ENCODE peak calls at places on chromosomes 11 and 22, in five cellular contexts. One of them, this sample, is unnamed.

GRCh38 chr11:128862913-128863660 is 4.0 kb downstream of the KCNJ1 start:
- DNase-seq in AG09319: peak; percentile 48
- DNase-seq in left lung: no peak
- DNase-seq in SW 1271: no peak
- DNase-seq in keratinocyte: no peak
- DNase-seq in this sample: no peak

GRCh38 chr22:23225337-23225723 is 45.0 kb downstream of the BCR start:
- DNase-seq in SW 1271: no peak
- DNase-seq in left lung: no peak
- DNase-seq in AG09319: no peak
- DNase-seq in keratinocyte: no peak
- DNase-seq in this sample: no peak

GRCh38 chr11:133898031-133898769 is 52.9 kb upstream of the SPATA19 start:
- DNase-seq in SW 1271: no peak
- DNase-seq in AG09319: no peak
- DNase-seq in keratinocyte: no peak
- DNase-seq in left lung: no peak
- DNase-seq in this sample: no peak

GRCh38 chr11:23112390-23112789 is 252.1 kb upstream of the CCDC179 start:
- DNase-seq in left lung: no peak
- DNase-seq in keratinocyte: no peak
- DNase-seq in SW 1271: no peak
- DNase-seq in AG09319: no peak
- DNase-seq in this sample: no peak

GRCh38 chr11:64870893-64871849 is 7.2 kb downstream of the EHD1 start:
- DNase-seq in SW 1271: no peak
- DNase-seq in left lung: peak; percentile 74
- DNase-seq in keratinocyte: no peak
- DNase-seq in AG09319: no peak
- DNase-seq in this sample: no peak

GRCh38 chr22:45329536-45329936 is 19.8 kb downstream of the FAM118A start:
- DNase-seq in SW 1271: no peak
- DNase-seq in AG09319: no peak
- DNase-seq in left lung: peak; percentile 53
- DNase-seq in keratinocyte: no peak
- DNase-seq in this sample: no peak

GRCh38 chr11:66011785-66012303 is at the start of gene CST6:
- DNase-seq in left lung: peak; percentile 82
- DNase-seq in AG09319: no peak
- DNase-seq in keratinocyte: no peak
- DNase-seq in SW 1271: no peak
- DNase-seq in this sample: no peak

GRCh38 chr11:78110830-78111229 is 28.6 kb downstream of the ALG8 start:
- DNase-seq in keratinocyte: no peak
- DNase-seq in SW 1271: no peak
- DNase-seq in AG09319: no peak
- DNase-seq in left lung: no peak
- DNase-seq in this sample: no peak

GRCh38 chr11:69541501-69542313 is 60.2 kb downstream of the LINC01488 start:
- DNase-seq in AG09319: no peak
- DNase-seq in left lung: no peak
- DNase-seq in SW 1271: no peak
- DNase-seq in keratinocyte: no peak
- DNase-seq in this sample: no peak

GRCh38 chr11:20010106-20010860 is 150.0 kb downstream of the DBX1 start:
- DNase-seq in keratinocyte: no peak
- DNase-seq in left lung: no peak
- DNase-seq in AG09319: no peak
- DNase-seq in SW 1271: no peak
- DNase-seq in this sample: no peak

GRCh38 chr22:43152001-43152354 is 619 bp downstream of the TSPO start:
- DNase-seq in keratinocyte: no peak
- DNase-seq in left lung: no peak
- DNase-seq in SW 1271: no peak
- DNase-seq in AG09319: no peak
- DNase-seq in this sample: no peak

GRCh38 chr22:27531782-27532530 is 269.6 kb downstream of the MN1 start:
- DNase-seq in SW 1271: no peak
- DNase-seq in keratinocyte: no peak
- DNase-seq in AG09319: peak; percentile 7
- DNase-seq in left lung: no peak
- DNase-seq in this sample: no peak

GRCh38 chr22:29581799-29582198 is 886 bp upstream of the NIPSNAP1 start:
- DNase-seq in AG09319: no peak
- DNase-seq in SW 1271: no peak
- DNase-seq in keratinocyte: no peak
- DNase-seq in left lung: no peak
- DNase-seq in this sample: no peak

GRCh38 chr11:19975414-19975990 is 184.8 kb downstream of the DBX1 start:
- DNase-seq in keratinocyte: no peak
- DNase-seq in AG09319: no peak
- DNase-seq in SW 1271: no peak
- DNase-seq in left lung: no peak
- DNase-seq in this sample: no peak

GRCh38 chr11:16001899-16002426 is 354.4 kb downstream of the SOX6 start:
- DNase-seq in SW 1271: no peak
- DNase-seq in left lung: no peak
- DNase-seq in keratinocyte: peak; percentile 19
- DNase-seq in AG09319: peak; percentile 83
- DNase-seq in this sample: no peak

GRCh38 chr11:134725211-134725610 is 313.2 kb upstream of the B3GAT1 start:
- DNase-seq in keratinocyte: no peak
- DNase-seq in left lung: no peak
- DNase-seq in AG09319: no peak
- DNase-seq in SW 1271: no peak
- DNase-seq in this sample: no peak

GRCh38 chr11:105975128-105975527 is 46.9 kb downstream of the MSANTD4 start:
- DNase-seq in SW 1271: no peak
- DNase-seq in AG09319: no peak
- DNase-seq in keratinocyte: no peak
- DNase-seq in left lung: no peak
- DNase-seq in this sample: no peak

GRCh38 chr11:120112174-120112796 is 25.6 kb downstream of the TRIM29 start:
- DNase-seq in left lung: peak; percentile 24
- DNase-seq in keratinocyte: no peak
- DNase-seq in AG09319: no peak
- DNase-seq in SW 1271: no peak
- DNase-seq in this sample: no peak

GRCh38 chr11:33133761-33134160 is 27.5 kb downstream of the CSTF3 start:
- DNase-seq in keratinocyte: no peak
- DNase-seq in AG09319: no peak
- DNase-seq in left lung: no peak
- DNase-seq in SW 1271: no peak
- DNase-seq in this sample: no peak

GRCh38 chr11:34605481-34606325 is 15.2 kb upstream of the EHF start:
- DNase-seq in SW 1271: no peak
- DNase-seq in left lung: no peak
- DNase-seq in AG09319: no peak
- DNase-seq in keratinocyte: no peak
- DNase-seq in this sample: no peak

GRCh38 chr22:49354516-49355205 is 473.0 kb downstream of the BRD1 start:
- DNase-seq in AG09319: no peak
- DNase-seq in keratinocyte: no peak
- DNase-seq in SW 1271: no peak
- DNase-seq in left lung: no peak
- DNase-seq in this sample: no peak

GRCh38 chr22:17106161-17106784 is 14.9 kb downstream of the TMEM121B start:
- DNase-seq in AG09319: no peak
- DNase-seq in SW 1271: no peak
- DNase-seq in left lung: peak; percentile 80
- DNase-seq in keratinocyte: no peak
- DNase-seq in this sample: no peak

GRCh38 chr11:14374922-14375630 is 16.1 kb upstream of the RRAS2 start:
- DNase-seq in SW 1271: no peak
- DNase-seq in AG09319: no peak
- DNase-seq in keratinocyte: no peak
- DNase-seq in left lung: no peak
- DNase-seq in this sample: no peak

GRCh38 chr11:99199336-99199735 is 178.6 kb downstream of the CNTN5 start:
- DNase-seq in left lung: no peak
- DNase-seq in keratinocyte: no peak
- DNase-seq in SW 1271: no peak
- DNase-seq in AG09319: no peak
- DNase-seq in this sample: no peak

GRCh38 chr22:20000246-20001081 is 16.2 kb downstream of the ARVCF start:
- DNase-seq in SW 1271: no peak
- DNase-seq in left lung: peak; percentile 62
- DNase-seq in AG09319: no peak
- DNase-seq in keratinocyte: no peak
- DNase-seq in this sample: no peak

GRCh38 chr11:133134561-133135173 is 397.6 kb downstream of the OPCML start:
- DNase-seq in keratinocyte: peak; percentile 7
- DNase-seq in left lung: no peak
- DNase-seq in SW 1271: no peak
- DNase-seq in AG09319: no peak
- DNase-seq in this sample: no peak

GRCh38 chr11:60902625-60903024 is 3.8 kb downstream of the PRPF19 start:
- DNase-seq in SW 1271: no peak
- DNase-seq in keratinocyte: no peak
- DNase-seq in left lung: no peak
- DNase-seq in AG09319: no peak
- DNase-seq in this sample: no peak

GRCh38 chr11:6604081-6604626 is 580 bp downstream of the ILK start:
- DNase-seq in SW 1271: no peak
- DNase-seq in AG09319: peak; percentile 36
- DNase-seq in keratinocyte: no peak
- DNase-seq in left lung: no peak
- DNase-seq in this sample: peak; percentile 51

GRCh38 chr11:67670316-67671210 is 3.9 kb downstream of the ALDH3B2 start:
- DNase-seq in left lung: no peak
- DNase-seq in keratinocyte: no peak
- DNase-seq in SW 1271: no peak
- DNase-seq in AG09319: no peak
- DNase-seq in this sample: no peak

GRCh38 chr22:24510694-24511625 is 15.8 kb downstream of the UPB1 start:
- DNase-seq in SW 1271: no peak
- DNase-seq in keratinocyte: no peak
- DNase-seq in left lung: no peak
- DNase-seq in AG09319: peak; percentile 24
- DNase-seq in this sample: no peak

GRCh38 chr11:1211838-1212237 is 11.0 kb upstream of the MUC5B start:
- DNase-seq in keratinocyte: no peak
- DNase-seq in left lung: no peak
- DNase-seq in SW 1271: no peak
- DNase-seq in AG09319: no peak
- DNase-seq in this sample: no peak

GRCh38 chr22:27349456-27349855 is 452.1 kb downstream of the MN1 start:
- DNase-seq in AG09319: no peak
- DNase-seq in left lung: no peak
- DNase-seq in keratinocyte: no peak
- DNase-seq in SW 1271: no peak
- DNase-seq in this sample: no peak

GRCh38 chr11:68843052-68843561 is 1.4 kb upstream of the CPT1A start:
- DNase-seq in left lung: no peak
- DNase-seq in AG09319: no peak
- DNase-seq in SW 1271: no peak
- DNase-seq in keratinocyte: no peak
- DNase-seq in this sample: peak; percentile 46

GRCh38 chr11:17197431-17197898 is 10.3 kb downstream of the PIK3C2A start:
- DNase-seq in AG09319: no peak
- DNase-seq in SW 1271: no peak
- DNase-seq in left lung: no peak
- DNase-seq in keratinocyte: no peak
- DNase-seq in this sample: no peak

GRCh38 chr22:43393132-43393844 is 18.5 kb upstream of the MPPED1 start:
- DNase-seq in left lung: no peak
- DNase-seq in SW 1271: no peak
- DNase-seq in keratinocyte: no peak
- DNase-seq in AG09319: no peak
- DNase-seq in this sample: no peak

GRCh38 chr11:11952036-11952435 is 56.4 kb downstream of the DKK3 start:
- DNase-seq in keratinocyte: no peak
- DNase-seq in SW 1271: no peak
- DNase-seq in AG09319: no peak
- DNase-seq in left lung: no peak
- DNase-seq in this sample: no peak

GRCh38 chr11:3950996-3951662 is 95.7 kb downstream of the STIM1 start:
- DNase-seq in keratinocyte: no peak
- DNase-seq in AG09319: no peak
- DNase-seq in left lung: no peak
- DNase-seq in SW 1271: no peak
- DNase-seq in this sample: no peak

GRCh38 chr11:74492084-74492483 is 1.4 kb downstream of the LIPT2 start:
- DNase-seq in keratinocyte: no peak
- DNase-seq in left lung: no peak
- DNase-seq in SW 1271: no peak
- DNase-seq in AG09319: no peak
- DNase-seq in this sample: no peak

GRCh38 chr11:69578167-69578566 is 62.8 kb upstream of the CCND1 start:
- DNase-seq in AG09319: no peak
- DNase-seq in SW 1271: no peak
- DNase-seq in left lung: no peak
- DNase-seq in keratinocyte: no peak
- DNase-seq in this sample: no peak